ENCODE peak calls at places on chromosomes 16 and 17, in four cellular contexts. Y, P, J and E are unnamed samples.

GRCh38 chr16:336269-336668 is 16.3 kb downstream of the AXIN1 start:
- DNase-seq in Y (no peak), P (no peak), J (no peak), E (no peak)

GRCh38 chr17:28968269-28968913 is 17.1 kb upstream of the PHF12 start:
- DNase-seq in Y (no peak), P (no peak), J (no peak), E (no peak)

GRCh38 chr17:69363488-69364210 is 36.7 kb upstream of the ABCA5 start:
- DNase-seq in Y (no peak), P (no peak), J (no peak), E (no peak)

GRCh38 chr16:19005561-19006445 is 22.1 kb downstream of the TMC7 start:
- DNase-seq in Y (no peak), P (no peak), J (no peak), E (no peak)

GRCh38 chr17:49552070-49552751 is 23.5 kb upstream of the NXPH3 start:
- DNase-seq in Y (peak; percentile 28), P (no peak), J (no peak), E (no peak)

GRCh38 chr17:71455219-71455618 is 665.6 kb upstream of the SOX9 start:
- DNase-seq in Y (no peak), P (no peak), J (no peak), E (peak; percentile 27)

GRCh38 chr16:11635127-11635652 is 33.1 kb upstream of the SNN start:
- DNase-seq in Y (no peak), P (no peak), J (no peak), E (no peak)

GRCh38 chr16:54912720-54913119 is 17.9 kb upstream of the IRX5 start:
- DNase-seq in Y (no peak), P (no peak), J (no peak), E (no peak)

GRCh38 chr16:23959069-23959800 is 123.5 kb downstream of the PRKCB start:
- DNase-seq in Y (no peak), P (no peak), J (no peak), E (no peak)

GRCh38 chr17:57875109-57876022 is 25.5 kb upstream of the MRPS23 start:
- DNase-seq in Y (peak; percentile 70), P (no peak), J (no peak), E (no peak)